ENCODE peak calls at places on chromosomes 13 and 19, in nine cellular contexts. G is heart right ventricle, K is left lung, U is trophoblast cell, Q is A549, Y is right lobe of liver, H is ascending aorta, S is cardiac muscle cell, E is substantia nigra. F is an unnamed sample.
A peak's percentile ranks its signal among the peaks of the same experiment; 100 is the strongest.

GRCh38 chr13:20435616-20436368 is 89.9 kb downstream of the CRYL1 start:
- DNase-seq in G (no peak), K (no peak), U (no peak), Q (no peak), Y (no peak), H (no peak), S (no peak), E (peak; percentile 23), F (no peak)

GRCh38 chr19:45114116-45114515 is 21.1 kb downstream of the PPP1R37 start:
- DNase-seq in G (no peak), K (no peak), U (no peak), Q (no peak), Y (no peak), H (no peak), S (no peak), E (no peak), F (no peak)

GRCh38 chr13:93318538-93318937 is 91.9 kb downstream of the GPC6 start:
- DNase-seq in G (no peak), K (no peak), U (no peak), Q (peak; percentile 4), Y (no peak), H (no peak), S (peak; percentile 9), E (no peak), F (no peak)

GRCh38 chr13:73945871-73946270 is 188.3 kb downstream of the KLF12 start:
- DNase-seq in G (peak; percentile 49), K (no peak), U (no peak), Q (no peak), Y (no peak), H (no peak), S (peak; percentile 4), E (no peak), F (no peak)

GRCh38 chr13:65710514-65710913 is 1519.6 kb downstream of the PCDH9 start:
- DNase-seq in G (no peak), K (no peak), U (no peak), Q (no peak), Y (no peak), H (no peak), S (no peak), E (no peak), F (no peak)

GRCh38 chr13:72004236-72004635 is 137.2 kb upstream of the DACH1 start:
- DNase-seq in G (no peak), K (no peak), U (no peak), Q (no peak), Y (no peak), H (no peak), S (no peak), E (no peak), F (no peak)

GRCh38 chr13:46097015-46097414 is 7.8 kb downstream of the CPB2 start:
- DNase-seq in G (no peak), K (no peak), U (no peak), Q (peak; percentile 11), Y (peak; percentile 62), H (no peak), S (no peak), E (no peak), F (peak; percentile 69)

GRCh38 chr19:48881741-48882657 is 9.8 kb downstream of the PPP1R15A start:
- DNase-seq in G (no peak), K (no peak), U (peak; percentile 78), Q (peak; percentile 58), Y (no peak), H (no peak), S (peak; percentile 36), E (no peak), F (no peak)

DNA sequence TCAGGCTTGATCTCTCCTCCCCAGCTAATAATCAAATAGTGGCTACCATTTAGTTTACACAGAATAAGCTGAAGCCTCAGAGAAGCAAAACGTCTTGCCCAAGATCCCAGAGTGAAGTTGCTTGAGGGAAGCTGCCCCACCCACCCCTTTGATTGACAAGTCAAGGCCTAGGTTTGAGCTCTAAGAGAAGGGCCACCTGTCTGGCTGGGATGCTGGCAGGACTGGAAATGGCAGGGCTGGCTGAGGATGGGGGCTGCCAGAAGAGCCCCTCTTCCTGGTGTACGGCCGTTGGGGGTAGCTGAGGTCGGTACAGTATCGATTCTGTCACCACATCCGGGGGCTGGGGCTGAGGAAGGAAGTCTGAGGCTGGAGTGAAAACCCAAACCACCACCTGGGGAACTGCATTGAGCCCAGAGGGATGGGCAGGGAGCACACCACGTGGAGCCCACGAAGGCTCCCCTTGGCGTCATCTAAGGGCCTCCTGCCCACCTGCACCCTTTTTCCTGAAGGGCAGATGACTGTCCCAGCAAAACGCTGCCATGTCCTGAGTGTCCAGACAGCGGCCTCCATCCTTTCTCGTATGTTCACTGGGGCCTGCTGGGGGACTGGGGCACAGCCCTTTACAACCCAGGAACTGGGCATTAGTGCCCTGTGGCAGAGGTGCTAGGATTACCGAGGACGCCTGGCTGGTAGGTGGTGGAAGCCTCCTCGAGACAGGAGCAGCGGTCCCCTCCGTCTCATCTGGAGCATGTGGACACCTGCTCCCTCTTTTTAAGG is 1.4 kb upstream of the PRKD2 start:
- DNase-seq in G (no peak), K (no peak), U (peak; percentile 65), Q (peak; percentile 63), Y (no peak), H (no peak), S (no peak), E (no peak), F (no peak)
- H3K27ac ChIP-seq in G (peak overlapping the region; percentile 95), K (peak overlapping the region; percentile 89), U (no peak overlapping the region), Q (no peak overlapping the region), Y (no peak overlapping the region), H (peak overlapping the region; percentile 87), S (no peak overlapping the region), E (no peak overlapping the region), F (peak overlapping the region; percentile 8)

GRCh38 chr13:25300861-25301346 is 521 bp upstream of the NUP58 start:
- DNase-seq in G (peak; percentile 46), K (peak; percentile 38), U (peak; percentile 16), Q (no peak), Y (peak; percentile 39), H (no peak), S (no peak), E (no peak), F (no peak)
- H3K27ac ChIP-seq in G (peak overlapping the region; percentile 95), K (peak overlapping the region; percentile 92), U (no peak overlapping the region), Q (peak overlapping the region; percentile 75), Y (peak overlapping the region; percentile 90), H (peak overlapping the region; percentile 91), S (peak overlapping the region; percentile 67), E (peak overlapping the region; percentile 91), F (peak overlapping the region; percentile 99)

DNA sequence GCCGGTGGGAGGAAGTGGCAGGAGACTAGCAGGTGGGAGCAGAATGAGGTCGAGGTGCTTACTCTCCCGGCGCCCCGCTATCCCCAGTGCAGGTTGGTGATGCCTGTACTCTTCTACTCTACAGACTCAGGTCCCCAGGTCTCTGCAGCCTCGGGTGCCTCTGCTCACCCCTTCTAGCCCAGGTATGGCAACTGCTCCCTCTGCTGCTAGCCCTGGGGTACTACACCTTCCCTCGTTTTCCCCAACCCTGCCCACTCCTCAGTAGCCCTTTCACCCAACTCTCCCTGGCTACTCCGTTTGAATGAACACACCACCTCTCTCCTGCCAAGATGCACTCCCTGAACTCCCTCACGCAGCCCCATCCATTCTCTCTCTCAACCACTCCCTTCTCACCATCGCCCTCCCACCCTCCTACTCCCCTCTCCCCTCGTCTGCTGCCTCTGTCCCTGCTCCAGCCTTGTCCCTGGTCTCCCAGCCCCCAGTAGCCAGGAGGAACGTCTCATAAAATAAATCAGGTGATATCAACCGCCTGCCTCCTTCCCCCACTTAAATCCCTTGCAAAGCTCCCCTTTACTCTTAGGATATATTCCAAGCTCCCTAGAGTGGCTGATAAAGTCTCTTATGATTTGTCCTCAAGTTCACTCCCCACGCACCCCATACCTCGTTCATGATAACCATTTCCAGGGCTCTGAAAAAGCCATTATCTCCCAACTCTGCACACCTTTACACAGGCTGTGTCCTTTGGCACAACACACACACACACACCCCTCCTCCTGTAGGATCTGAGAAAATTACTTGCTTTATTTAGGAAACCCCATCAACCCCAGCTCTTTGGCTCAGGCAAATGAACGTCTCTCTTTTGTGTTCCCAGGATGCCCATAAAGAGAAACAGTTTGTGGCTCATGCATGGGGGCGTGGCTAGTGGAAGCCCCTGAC is 8.2 kb upstream of the MEIS3 start:
- DNase-seq in G (peak; percentile 47), K (peak; percentile 51), U (peak; percentile 69), Q (peak; percentile 79), Y (peak; percentile 55), H (no peak), S (peak; percentile 85), E (no peak), F (peak; percentile 18)
- H3K27ac ChIP-seq in G (no peak overlapping the region), K (no peak overlapping the region), U (no peak overlapping the region), Q (no peak overlapping the region), Y (no peak overlapping the region), H (no peak overlapping the region), S (peak overlapping the region; percentile 93), E (no peak overlapping the region), F (no peak overlapping the region)

DNA sequence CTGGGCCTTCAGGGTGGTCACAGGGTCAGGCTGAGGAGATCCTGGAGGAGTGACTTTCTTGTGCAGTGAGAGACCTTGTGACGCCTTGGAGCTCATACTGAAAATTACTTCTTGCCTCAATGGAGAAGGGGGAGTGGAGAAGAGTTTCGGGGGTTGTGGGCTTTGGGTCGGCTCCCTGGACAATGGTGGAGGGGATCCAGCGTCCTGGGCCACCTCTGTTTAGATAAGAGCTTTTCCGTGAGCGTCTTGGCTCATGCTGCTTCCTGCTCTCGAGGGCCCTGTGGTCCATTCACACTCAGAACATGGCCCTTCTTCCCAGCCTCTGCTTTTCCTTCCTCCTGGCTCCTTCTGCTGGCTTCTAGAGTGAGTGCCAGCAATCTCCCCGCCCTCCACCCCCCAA is 81.9 kb downstream of the FLT1 start:
- DNase-seq in G (peak; percentile 57), K (no peak), U (no peak), Q (no peak), Y (peak; percentile 40), H (no peak), S (no peak), E (no peak), F (no peak)
- H3K27ac ChIP-seq in G (peak overlapping the region; percentile 84), K (peak overlapping the region; percentile 28), U (no peak overlapping the region), Q (no peak overlapping the region), Y (peak overlapping the region; percentile 22), H (no peak overlapping the region), S (no peak overlapping the region), E (no peak overlapping the region), F (no peak overlapping the region)

GRCh38 chr19:40758491-40758890 is 7.5 kb downstream of the SNRPA start:
- DNase-seq in G (no peak), K (no peak), U (no peak), Q (no peak), Y (no peak), H (no peak), S (no peak), E (no peak), F (no peak)

GRCh38 chr19:40756502-40757110 is 5.6 kb downstream of the SNRPA start:
- DNase-seq in G (no peak), K (no peak), U (peak; percentile 95), Q (no peak), Y (no peak), H (no peak), S (no peak), E (no peak), F (no peak)

GRCh38 chr19:40751065-40751923 is at the start of gene SNRPA:
- DNase-seq in G (peak; percentile 93), K (peak; percentile 97), U (peak; percentile 100), Q (peak; percentile 100), Y (peak; percentile 96), H (peak; percentile 89), S (peak; percentile 99), E (peak; percentile 92), F (peak; percentile 92)

GRCh38 chr19:40755248-40755624 is 4.2 kb downstream of the SNRPA start:
- DNase-seq in G (no peak), K (no peak), U (peak; percentile 83), Q (no peak), Y (no peak), H (no peak), S (no peak), E (no peak), F (no peak)

GRCh38 chr19:40754611-40755247 is 3.7 kb downstream of the SNRPA start:
- DNase-seq in G (no peak), K (no peak), U (peak; percentile 85), Q (peak; percentile 53), Y (peak; percentile 53), H (no peak), S (no peak), E (no peak), F (no peak)
- H3K27ac ChIP-seq in G (no peak overlapping the region), K (peak overlapping the region; percentile 55), U (peak overlapping the region; percentile 36), Q (peak overlapping the region; percentile 19), Y (peak overlapping the region; percentile 66), H (no peak overlapping the region), S (peak overlapping the region; percentile 36), E (no peak overlapping the region), F (peak overlapping the region; percentile 50)